ENCODE peak calls at places on chromosomes 4 and X, in six cellular contexts. One of them, this sample, is unnamed.

GRCh38 chr4:106034205-106034604 is 138.9 kb downstream of the NPNT start:
- DNase-seq in endodermal cell: no peak
- DNase-seq in IMR-90: no peak
- DNase-seq in coronary artery: no peak
- DNase-seq in CD8-positive, alpha-beta memory T cell: no peak
- DNase-seq in tibial artery: no peak
- DNase-seq in this sample: no peak

GRCh38 chr4:187006189-187006618 is 282.5 kb upstream of the FAT1 start:
- DNase-seq in CD8-positive, alpha-beta memory T cell: no peak
- DNase-seq in IMR-90: peak
- DNase-seq in coronary artery: no peak
- DNase-seq in tibial artery: no peak
- DNase-seq in endodermal cell: no peak
- DNase-seq in this sample: no peak

GRCh38 chr4:118783887-118784286 is 52.0 kb downstream of the SEC24D start:
- DNase-seq in IMR-90: peak
- DNase-seq in CD8-positive, alpha-beta memory T cell: no peak
- DNase-seq in tibial artery: no peak
- DNase-seq in coronary artery: no peak
- DNase-seq in endodermal cell: no peak
- DNase-seq in this sample: no peak

GRCh38 chr4:127212269-127212580 is 420.5 kb upstream of the INTU start:
- DNase-seq in endodermal cell: no peak
- DNase-seq in tibial artery: no peak
- DNase-seq in CD8-positive, alpha-beta memory T cell: no peak
- DNase-seq in IMR-90: no peak
- DNase-seq in coronary artery: no peak
- DNase-seq in this sample: no peak

GRCh38 chr4:107519057-107519456 is 201.0 kb downstream of the PAPSS1 start:
- DNase-seq in IMR-90: peak
- DNase-seq in coronary artery: no peak
- DNase-seq in CD8-positive, alpha-beta memory T cell: no peak
- DNase-seq in tibial artery: no peak
- DNase-seq in endodermal cell: peak
- DNase-seq in this sample: peak

GRCh38 chr4:139909036-139909435 is 243.4 kb downstream of the MGST2 start:
- DNase-seq in coronary artery: no peak
- DNase-seq in endodermal cell: no peak
- DNase-seq in IMR-90: no peak
- DNase-seq in tibial artery: no peak
- DNase-seq in CD8-positive, alpha-beta memory T cell: no peak
- DNase-seq in this sample: no peak

GRCh38 chrX:13398073-13398823 is 78.4 kb upstream of the ATXN3L start:
- DNase-seq in CD8-positive, alpha-beta memory T cell: no peak
- DNase-seq in tibial artery: peak
- DNase-seq in endodermal cell: peak
- DNase-seq in coronary artery: peak
- DNase-seq in IMR-90: peak
- DNase-seq in this sample: no peak

GRCh38 chr4:133555671-133556070 is 406.6 kb downstream of the PCDH10 start:
- DNase-seq in endodermal cell: no peak
- DNase-seq in CD8-positive, alpha-beta memory T cell: no peak
- DNase-seq in coronary artery: no peak
- DNase-seq in tibial artery: no peak
- DNase-seq in IMR-90: peak
- DNase-seq in this sample: no peak

GRCh38 chr4:55445921-55446577 is 50.3 kb downstream of the TMEM165 start:
- DNase-seq in tibial artery: no peak
- DNase-seq in coronary artery: no peak
- DNase-seq in CD8-positive, alpha-beta memory T cell: no peak
- DNase-seq in endodermal cell: no peak
- DNase-seq in IMR-90: peak
- DNase-seq in this sample: no peak

GRCh38 chr4:13546855-13547562 is 2.7 kb upstream of the NKX3-2 start:
- DNase-seq in endodermal cell: peak
- DNase-seq in tibial artery: no peak
- DNase-seq in coronary artery: no peak
- DNase-seq in IMR-90: no peak
- DNase-seq in CD8-positive, alpha-beta memory T cell: no peak
- DNase-seq in this sample: no peak

GRCh38 chrX:153911798-153912197 is 7.3 kb downstream of the AVPR2 start:
- DNase-seq in CD8-positive, alpha-beta memory T cell: no peak
- DNase-seq in IMR-90: no peak
- DNase-seq in endodermal cell: no peak
- DNase-seq in tibial artery: no peak
- DNase-seq in coronary artery: no peak
- DNase-seq in this sample: no peak

GRCh38 chr4:183443609-183444148 is 757 bp upstream of the CDKN2AIP start:
- DNase-seq in coronary artery: peak
- DNase-seq in endodermal cell: no peak
- DNase-seq in tibial artery: no peak
- DNase-seq in IMR-90: peak
- DNase-seq in CD8-positive, alpha-beta memory T cell: no peak
- DNase-seq in this sample: peak

GRCh38 chr4:128782076-128782715 is 27.3 kb upstream of the JADE1 start:
- DNase-seq in coronary artery: no peak
- DNase-seq in CD8-positive, alpha-beta memory T cell: peak
- DNase-seq in tibial artery: no peak
- DNase-seq in IMR-90: peak
- DNase-seq in endodermal cell: peak
- DNase-seq in this sample: no peak

GRCh38 chr4:129080129-129080528 is 13.2 kb downstream of the SCLT1 start:
- DNase-seq in IMR-90: no peak
- DNase-seq in coronary artery: no peak
- DNase-seq in tibial artery: no peak
- DNase-seq in CD8-positive, alpha-beta memory T cell: no peak
- DNase-seq in endodermal cell: no peak
- DNase-seq in this sample: no peak

GRCh38 chrX:40579139-40579538 is 1.6 kb upstream of the ATP6AP2 start:
- DNase-seq in endodermal cell: no peak
- DNase-seq in tibial artery: no peak
- DNase-seq in CD8-positive, alpha-beta memory T cell: no peak
- DNase-seq in IMR-90: no peak
- DNase-seq in coronary artery: no peak
- DNase-seq in this sample: no peak

GRCh38 chr4:156949373-156949814 is 22.2 kb downstream of the PDGFC start:
- DNase-seq in tibial artery: no peak
- DNase-seq in IMR-90: peak
- DNase-seq in CD8-positive, alpha-beta memory T cell: no peak
- DNase-seq in coronary artery: no peak
- DNase-seq in endodermal cell: no peak
- DNase-seq in this sample: no peak

GRCh38 chr4:90621080-90621479 is 493.9 kb downstream of the CCSER1 start:
- DNase-seq in CD8-positive, alpha-beta memory T cell: no peak
- DNase-seq in endodermal cell: no peak
- DNase-seq in tibial artery: no peak
- DNase-seq in coronary artery: no peak
- DNase-seq in IMR-90: no peak
- DNase-seq in this sample: no peak

GRCh38 chr4:113646456-113646809 is 115.1 kb downstream of the CAMK2D start:
- DNase-seq in endodermal cell: peak
- DNase-seq in tibial artery: no peak
- DNase-seq in CD8-positive, alpha-beta memory T cell: no peak
- DNase-seq in IMR-90: peak
- DNase-seq in coronary artery: no peak
- DNase-seq in this sample: no peak

GRCh38 chr4:13700196-13701140 is 72.9 kb upstream of the BOD1L1 start:
- DNase-seq in coronary artery: no peak
- DNase-seq in CD8-positive, alpha-beta memory T cell: no peak
- DNase-seq in endodermal cell: no peak
- DNase-seq in IMR-90: peak
- DNase-seq in tibial artery: no peak
- DNase-seq in this sample: no peak

GRCh38 chrX:10726647-10727046 is 106.3 kb upstream of the MID1 start:
- DNase-seq in coronary artery: no peak
- DNase-seq in tibial artery: no peak
- DNase-seq in CD8-positive, alpha-beta memory T cell: no peak
- DNase-seq in endodermal cell: no peak
- DNase-seq in IMR-90: peak
- DNase-seq in this sample: no peak

GRCh38 chrX:81354954-81355353 is 153.1 kb downstream of the SH3BGRL start:
- DNase-seq in coronary artery: no peak
- DNase-seq in endodermal cell: peak
- DNase-seq in CD8-positive, alpha-beta memory T cell: no peak
- DNase-seq in IMR-90: no peak
- DNase-seq in tibial artery: no peak
- DNase-seq in this sample: no peak

GRCh38 chr4:73208376-73208775 is 50.2 kb downstream of the ANKRD17 start:
- DNase-seq in tibial artery: no peak
- DNase-seq in CD8-positive, alpha-beta memory T cell: no peak
- DNase-seq in endodermal cell: no peak
- DNase-seq in coronary artery: no peak
- DNase-seq in IMR-90: peak
- DNase-seq in this sample: no peak

GRCh38 chr4:107548211-107548905 is 171.7 kb downstream of the PAPSS1 start:
- DNase-seq in CD8-positive, alpha-beta memory T cell: no peak
- DNase-seq in tibial artery: no peak
- DNase-seq in coronary artery: no peak
- DNase-seq in endodermal cell: no peak
- DNase-seq in IMR-90: peak
- DNase-seq in this sample: no peak

GRCh38 chr4:174853629-174854028 is 24.6 kb upstream of the GLRA3 start:
- DNase-seq in IMR-90: no peak
- DNase-seq in tibial artery: no peak
- DNase-seq in CD8-positive, alpha-beta memory T cell: no peak
- DNase-seq in coronary artery: no peak
- DNase-seq in endodermal cell: no peak
- DNase-seq in this sample: no peak

GRCh38 chrX:554271-554670 is 76.3 kb upstream of the SHOX start:
- DNase-seq in endodermal cell: no peak
- DNase-seq in coronary artery: no peak
- DNase-seq in tibial artery: no peak
- DNase-seq in CD8-positive, alpha-beta memory T cell: no peak
- DNase-seq in IMR-90: no peak
- DNase-seq in this sample: no peak

DNA sequence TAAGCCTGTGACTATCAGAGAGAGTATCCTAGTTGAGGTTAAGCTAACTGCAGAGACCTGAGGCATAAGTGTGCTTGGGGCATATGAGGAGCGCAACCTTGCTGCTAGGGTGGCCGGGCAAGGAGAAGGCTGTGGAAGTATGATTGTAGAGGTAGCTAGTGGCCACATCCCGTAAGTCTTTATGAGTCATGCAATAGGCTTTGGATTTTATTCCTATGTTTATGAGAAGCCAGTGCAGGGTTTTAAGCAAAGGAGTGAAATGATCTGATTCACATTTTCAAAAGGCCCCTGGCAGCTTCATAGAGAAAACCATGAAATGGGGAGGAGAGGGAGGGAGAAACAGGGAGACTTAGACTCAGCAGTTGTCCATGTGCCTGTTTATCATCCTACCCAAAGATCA is 92.1 kb upstream of the WDFY3 start:
- DNase-seq in tibial artery: no peak
- DNase-seq in IMR-90: peak
- DNase-seq in coronary artery: no peak
- DNase-seq in endodermal cell: no peak
- DNase-seq in CD8-positive, alpha-beta memory T cell: no peak
- DNase-seq in this sample: no peak
- H3K4me3 ChIP-seq in tibial artery: no peak
- H3K4me3 ChIP-seq in IMR-90: no peak
- H3K4me3 ChIP-seq in coronary artery: no peak
- H3K4me3 ChIP-seq in endodermal cell: no peak
- H3K4me3 ChIP-seq in CD8-positive, alpha-beta memory T cell: no peak
- H3K4me3 ChIP-seq in this sample: no peak

DNA sequence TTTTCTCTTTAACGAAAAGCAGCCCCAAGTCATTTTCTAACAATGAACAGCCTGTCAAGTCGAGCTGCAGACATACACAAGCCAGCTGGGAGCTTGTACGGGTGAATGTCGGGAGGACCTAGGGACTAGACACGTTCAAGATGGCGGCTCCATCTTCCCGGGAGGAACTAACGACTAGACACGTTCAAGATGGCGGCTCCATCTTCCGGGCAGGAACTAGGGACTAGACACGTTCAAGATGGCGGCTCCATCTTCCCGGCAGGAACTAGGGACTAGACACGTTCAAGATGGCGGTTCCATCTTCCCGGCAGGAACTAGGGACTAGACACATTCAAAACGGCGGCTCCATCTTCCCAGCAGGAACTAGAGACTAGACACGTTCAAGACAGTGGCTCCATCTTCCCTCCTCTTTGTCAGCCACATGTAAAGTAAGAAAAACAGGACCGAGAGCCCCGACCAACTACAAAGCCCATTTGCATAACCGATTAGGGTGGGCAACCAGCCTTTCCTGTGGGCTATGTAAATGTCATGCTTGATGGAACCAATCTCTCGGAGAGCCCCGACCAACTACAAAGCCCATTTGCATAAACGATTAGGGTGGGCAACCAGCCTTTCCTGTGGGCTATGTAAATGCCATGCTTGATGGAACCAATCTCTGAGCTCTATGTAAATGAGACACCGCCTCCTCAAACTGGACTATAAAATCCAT is 175.5 kb downstream of the DHRSX start:
- DNase-seq in CD8-positive, alpha-beta memory T cell: peak
- DNase-seq in endodermal cell: peak
- DNase-seq in IMR-90: peak
- DNase-seq in coronary artery: peak
- DNase-seq in tibial artery: peak
- DNase-seq in this sample: peak
- H3K4me3 ChIP-seq in CD8-positive, alpha-beta memory T cell: peak
- H3K4me3 ChIP-seq in endodermal cell: no peak
- H3K4me3 ChIP-seq in IMR-90: peak
- H3K4me3 ChIP-seq in coronary artery: peak
- H3K4me3 ChIP-seq in tibial artery: peak
- H3K4me3 ChIP-seq in this sample: peak

GRCh38 chrX:63363788-63364187 is 12.7 kb upstream of the SPIN4 start:
- DNase-seq in coronary artery: no peak
- DNase-seq in CD8-positive, alpha-beta memory T cell: no peak
- DNase-seq in endodermal cell: no peak
- DNase-seq in tibial artery: no peak
- DNase-seq in IMR-90: no peak
- DNase-seq in this sample: no peak
- H3K4me3 ChIP-seq in coronary artery: no peak
- H3K4me3 ChIP-seq in CD8-positive, alpha-beta memory T cell: no peak
- H3K4me3 ChIP-seq in endodermal cell: peak
- H3K4me3 ChIP-seq in tibial artery: no peak
- H3K4me3 ChIP-seq in IMR-90: no peak
- H3K4me3 ChIP-seq in this sample: no peak

GRCh38 chr4:17557880-17558279 is 19.1 kb upstream of the LAP3 start:
- DNase-seq in CD8-positive, alpha-beta memory T cell: no peak
- DNase-seq in endodermal cell: no peak
- DNase-seq in tibial artery: no peak
- DNase-seq in coronary artery: no peak
- DNase-seq in IMR-90: peak
- DNase-seq in this sample: no peak
- H3K4me3 ChIP-seq in CD8-positive, alpha-beta memory T cell: no peak
- H3K4me3 ChIP-seq in endodermal cell: no peak
- H3K4me3 ChIP-seq in tibial artery: no peak
- H3K4me3 ChIP-seq in coronary artery: no peak
- H3K4me3 ChIP-seq in IMR-90: no peak
- H3K4me3 ChIP-seq in this sample: no peak

This sample was measured in testis.